ENCODE peak calls at places on chromosomes 1 and 21, in five cellular contexts. B, Q, F, I and T are unnamed samples.

GRCh38 chr1:184945678-184946412 is 28.5 kb downstream of the NIBAN1 start:
- DNase-seq in B (no peak), Q (no peak), F (no peak), I (no peak), T (peak; percentile 61)

GRCh38 chr1:96041470-96041869 is 680.1 kb upstream of the PTBP2 start:
- DNase-seq in B (no peak), Q (no peak), F (no peak), I (no peak), T (no peak)

GRCh38 chr1:37752583-37753471 is 12.1 kb downstream of the EPHA10 start:
- DNase-seq in B (no peak), Q (no peak), F (no peak), I (no peak), T (peak; percentile 9)

GRCh38 chr1:187622545-187622944 is 793.8 kb downstream of the PLA2G4A start:
- DNase-seq in B (no peak), Q (no peak), F (no peak), I (no peak), T (no peak)

GRCh38 chr1:82848043-82848442 is 1047.3 kb downstream of the ADGRL2 start:
- DNase-seq in B (no peak), Q (no peak), F (no peak), I (no peak), T (no peak)

GRCh38 chr1:31248276-31248675 is 8.6 kb upstream of the NKAIN1 start:
- DNase-seq in B (no peak), Q (no peak), F (no peak), I (no peak), T (no peak)

GRCh38 chr1:183891158-183891557 is 86.2 kb downstream of the RGL1 start:
- DNase-seq in B (no peak), Q (no peak), F (no peak), I (no peak), T (no peak)

GRCh38 chr1:169879034-169879835 is 14.5 kb downstream of the SCYL3 start:
- DNase-seq in B (no peak), Q (no peak), F (no peak), I (no peak), T (peak; percentile 45)

DNA sequence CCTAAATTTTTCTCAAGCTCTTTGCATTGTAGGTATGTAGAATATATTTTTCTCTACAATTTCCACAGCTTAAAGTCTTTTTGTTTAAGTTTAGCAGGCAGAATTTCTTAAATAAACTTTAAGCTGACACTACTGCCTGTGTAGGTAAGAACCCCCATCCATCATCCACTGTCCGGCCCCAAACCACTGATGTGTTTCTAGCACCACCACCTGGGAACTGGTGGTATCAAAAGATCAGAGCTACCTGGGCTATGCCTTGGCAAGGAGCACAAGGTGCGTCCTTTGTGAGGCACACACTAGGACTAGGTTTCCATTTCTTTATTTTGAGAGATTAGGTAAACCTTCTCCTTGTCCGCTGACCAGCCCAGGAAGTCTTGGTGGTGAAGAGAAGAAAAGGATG is 10.5 kb upstream of the LELP1 start:
- DNase-seq in B (no peak), Q (no peak), F (no peak), I (no peak), T (no peak)
- TF ChIP-seq CTCF in B (no peak), Q (no peak), F (peak; percentile 73), I (no peak), T (no peak)

GRCh38 chr21:28342229-28342810 is 650.4 kb downstream of the LTN1 start:
- DNase-seq in B (no peak), Q (no peak), F (no peak), I (no peak), T (no peak)
- H3K4me3 ChIP-seq in B (no peak overlapping the region), Q (no peak overlapping the region), F (no peak overlapping the region), I (no peak overlapping the region), T (no peak overlapping the region)

GRCh38 chr1:9280015-9280860 is 12.5 kb upstream of the SPSB1 start:
- DNase-seq in B (peak; percentile 78), Q (no peak), F (no peak), I (no peak), T (peak; percentile 85)
- TF ChIP-seq CTCF in B (no peak), Q (no peak), F (no peak), I (no peak), T (no peak)

DNA sequence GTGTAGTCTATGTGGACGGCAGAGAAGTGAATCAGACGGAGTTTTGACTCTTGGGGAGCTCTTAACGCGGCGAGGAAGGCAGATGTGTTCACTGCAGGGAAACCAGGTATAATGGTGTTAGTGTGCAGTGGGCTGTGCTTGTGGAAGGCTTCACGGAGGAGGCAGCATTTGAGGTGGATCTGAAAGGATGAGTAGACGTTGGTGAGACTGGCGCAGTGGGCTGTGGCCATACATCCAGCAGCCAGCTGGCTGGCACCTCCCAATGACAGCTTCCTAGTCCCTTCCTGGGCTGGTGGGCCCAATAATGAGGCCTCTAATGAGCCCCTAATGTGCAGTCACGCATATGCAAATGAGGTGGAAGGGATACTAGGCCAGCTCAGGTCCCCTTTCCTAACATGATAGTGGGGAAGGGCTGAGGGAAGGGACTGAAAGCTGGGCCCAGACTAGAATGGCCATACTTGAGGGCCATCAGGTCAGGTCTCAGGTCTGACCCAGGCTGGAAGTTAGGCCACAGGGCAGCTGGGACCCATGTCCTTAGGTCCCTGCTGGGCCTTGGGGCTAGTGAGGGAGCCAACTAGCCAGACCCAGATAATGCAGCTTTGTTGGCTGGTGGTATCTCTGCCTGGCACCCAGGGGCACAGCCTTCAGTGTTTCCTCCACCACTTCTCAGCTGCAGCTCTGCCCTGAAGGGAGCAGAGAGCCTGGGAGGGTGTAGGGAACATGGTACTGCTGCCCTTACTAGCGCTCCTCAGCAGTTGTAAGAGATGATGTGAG is 3.8 kb downstream of the MAP7D1 start:
- DNase-seq in B (no peak), Q (no peak), F (no peak), I (no peak), T (no peak)
- H3K4me3 ChIP-seq in B (peak overlapping the region; percentile 52), Q (peak overlapping the region; percentile 100), F (no peak overlapping the region), I (peak overlapping the region; percentile 26), T (no peak overlapping the region)

GRCh38 chr1:35773711-35774110 is 3.9 kb upstream of the CLSPN start:
- DNase-seq in B (no peak), Q (no peak), F (no peak), I (no peak), T (no peak)

GRCh38 chr1:35769759-35770446 is at the start of gene CLSPN:
- DNase-seq in B (peak; percentile 85), Q (peak; percentile 94), F (peak; percentile 80), I (peak; percentile 81), T (peak; percentile 97)

GRCh38 chr1:35768350-35769187 is 1.2 kb downstream of the CLSPN start:
- DNase-seq in B (peak; percentile 1), Q (no peak), F (peak; percentile 20), I (no peak), T (peak; percentile 13)

GRCh38 chr1:35764283-35764682 is 5.5 kb downstream of the CLSPN start:
- DNase-seq in B (no peak), Q (no peak), F (no peak), I (no peak), T (no peak)

DNA sequence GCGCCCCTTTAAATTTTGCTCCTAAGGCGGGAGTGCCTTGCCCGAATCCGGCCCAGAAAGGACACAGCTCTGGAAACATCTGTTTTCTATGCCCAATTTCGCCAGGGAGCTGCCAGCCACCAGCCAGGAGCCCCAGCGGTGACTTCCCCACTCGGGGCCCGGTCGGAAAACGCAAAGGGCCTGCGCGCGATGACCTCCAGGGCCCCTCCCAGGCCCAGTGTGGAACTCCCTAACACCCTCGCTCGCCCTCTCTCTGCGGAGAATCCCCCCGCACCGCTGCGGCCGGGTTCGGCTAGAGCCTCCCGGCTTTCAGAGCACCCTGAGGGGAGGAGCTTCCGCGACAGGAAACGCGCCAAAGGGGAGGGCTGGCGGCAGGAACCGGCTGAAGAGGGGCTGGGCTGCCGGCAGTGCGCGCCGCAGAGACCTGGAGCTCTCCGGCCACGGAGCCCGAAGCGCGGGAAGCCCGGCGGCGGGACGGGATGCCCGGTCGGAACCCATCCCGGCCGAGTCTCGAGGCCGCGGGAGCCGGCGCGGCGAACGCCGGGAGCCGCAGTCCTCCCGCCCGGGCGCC is 505 bp downstream of the CLSPN start:
- DNase-seq in B (peak; percentile 61), Q (peak; percentile 87), F (peak; percentile 57), I (peak; percentile 55), T (peak; percentile 89)
- TF ChIP-seq CTCF in B (peak; percentile 5), Q (peak; percentile 45), F (no peak), I (peak; percentile 36), T (peak; percentile 37)